ENCODE peak calls at places on chromosome X, in seven cellular contexts. L, B, W, C, H, J and K are unnamed samples.

GRCh38 chrX:119475389-119476101 is 7.3 kb downstream of the SLC25A5 start:
- DNase-seq in B (no peak), J (no peak), L (no peak), H (no peak), W (no peak), C (no peak), K (no peak)

GRCh38 chrX:40146471-40147398 is 49.0 kb upstream of the BCOR start:
- DNase-seq in H (no peak), L (no peak), W (no peak), B (peak; percentile 49), C (no peak), J (no peak), K (no peak)

GRCh38 chrX:30530591-30530990 is 47.0 kb downstream of the TASL start:
- DNase-seq in J (peak; percentile 11), L (no peak), H (no peak), W (no peak), B (peak; percentile 58), C (no peak), K (no peak)

GRCh38 chrX:77628294-77629025 is 157.6 kb downstream of the ATRX start:
- DNase-seq in W (no peak), H (no peak), C (no peak), B (peak; percentile 5), J (no peak), L (no peak), K (peak; percentile 2)

GRCh38 chrX:131729295-131729694 is 185.4 kb downstream of the OR13H1 start:
- DNase-seq in B (no peak), W (no peak), J (peak; percentile 53), C (no peak), H (peak; percentile 36), L (peak; percentile 81), K (no peak)

GRCh38 chrX:130771648-130772312 is 131.2 kb downstream of the ENOX2 start:
- DNase-seq in H (no peak), L (no peak), W (no peak), J (no peak), B (peak; percentile 17), C (no peak), K (no peak)

GRCh38 chrX:43998374-43998773 is 25.2 kb upstream of the NDP start:
- DNase-seq in L (no peak), B (no peak), H (no peak), J (no peak), C (no peak), W (no peak), K (no peak)

GRCh38 chrX:17674611-17675010 is 62.7 kb upstream of the SCML1 start:
- DNase-seq in W (no peak), L (no peak), B (peak; percentile 36), H (no peak), J (no peak), C (no peak), K (peak; percentile 31)

GRCh38 chrX:155218777-155219176 is 2.5 kb downstream of the VBP1 start:
- DNase-seq in H (no peak), B (no peak), L (no peak), C (no peak), W (no peak), J (no peak), K (no peak)